ENCODE peak calls at places on chromosomes 1 and 21, in eight cellular contexts. G is amniotic stem cell; S is dermis microvascular lymphatic vessel endothelial cell; K is CD8-positive, alpha-beta T cell; X is GM13976; M is activated CD4-positive, alpha-beta memory T cell treated with anti-CD3 and anti-CD28 coated beads for 36 hours; R is iPS-NIHi11; B is lower leg skin. W is an unnamed sample.
A peak's percentile ranks its signal among the peaks of the same experiment; 100 is the strongest.

GRCh38 chr21:29145354-29145782 is 14.9 kb downstream of the MAP3K7CL start:
- DNase-seq in K (no peak), S (peak; percentile 84), X (no peak), M (no peak), G (peak; percentile 87), B (peak; percentile 29), R (no peak), W (no peak)

GRCh38 chr1:115672224-115673009 is 30.6 kb downstream of the VANGL1 start:
- DNase-seq in G (no peak), K (no peak), S (no peak), R (no peak), X (no peak), B (no peak), M (no peak), W (no peak)

GRCh38 chr1:241782396-241782795 is 65.6 kb upstream of the EXO1 start:
- DNase-seq in X (no peak), K (no peak), M (no peak), R (no peak), G (no peak), S (no peak), B (no peak), W (no peak)

GRCh38 chr21:15557925-15558324 is 171.9 kb upstream of the USP25 start:
- DNase-seq in K (no peak), R (no peak), M (no peak), S (no peak), B (no peak), G (no peak), X (no peak), W (no peak)

GRCh38 chr21:36422279-36423098 is 37.3 kb downstream of the CHAF1B start:
- DNase-seq in R (peak; percentile 92), K (no peak), S (peak; percentile 42), X (peak; percentile 84), M (peak; percentile 56), B (no peak), G (peak; percentile 3), W (peak; percentile 47)

GRCh38 chr21:45534591-45535331 is 7.5 kb downstream of the SLC19A1 start:
- DNase-seq in M (no peak), K (peak; percentile 15), G (no peak), R (no peak), B (no peak), S (no peak), X (no peak), W (no peak)

GRCh38 chr1:27522860-27523665 is 33.1 kb upstream of the WASF2 start:
- DNase-seq in G (no peak), R (peak; percentile 60), M (peak; percentile 79), S (no peak), K (peak; percentile 64), X (no peak), B (no peak), W (peak; percentile 28)

GRCh38 chr1:112714313-112715263 is 544 bp downstream of the PPM1J start:
- DNase-seq in S (no peak), G (no peak), R (no peak), B (no peak), K (no peak), M (no peak), X (no peak), W (no peak)

GRCh38 chr1:32249831-32250525 is 1.1 kb upstream of the LCK start:
- DNase-seq in M (peak; percentile 91), S (peak; percentile 91), B (peak; percentile 40), G (no peak), R (peak; percentile 39), X (peak; percentile 88), K (peak; percentile 93), W (no peak)

GRCh38 chr1:8373547-8374270 is 55.8 kb downstream of the SLC45A1 start:
- DNase-seq in G (peak; percentile 69), K (no peak), M (no peak), S (peak; percentile 91), B (peak; percentile 75), R (no peak), X (no peak), W (no peak)

GRCh38 chr1:170010443-170010842 is 64.1 kb downstream of the KIFAP3 start:
- DNase-seq in M (no peak), S (peak; percentile 14), B (peak; percentile 25), R (no peak), X (no peak), K (no peak), G (peak; percentile 84), W (peak; percentile 29)

GRCh38 chr1:212862111-212862690 is 4.1 kb downstream of the FLVCR1 start:
- DNase-seq in M (no peak), G (no peak), S (no peak), B (no peak), X (no peak), R (no peak), K (no peak), W (no peak)

GRCh38 chr1:111272081-111272480 is 18.6 kb upstream of the CHIA start:
- DNase-seq in S (no peak), M (no peak), X (no peak), G (no peak), K (no peak), R (peak; percentile 17), B (no peak), W (no peak)

GRCh38 chr1:60573121-60573520 is 499.6 kb upstream of the C1orf87 start:
- DNase-seq in G (no peak), M (no peak), X (no peak), R (no peak), B (no peak), S (no peak), K (no peak), W (no peak)

GRCh38 chr1:225816643-225817538 is 7.0 kb downstream of the EPHX1 start:
- DNase-seq in R (no peak), B (no peak), G (no peak), X (no peak), M (no peak), K (no peak), S (peak; percentile 83), W (no peak)

GRCh38 chr1:48617227-48617626 is 145.2 kb upstream of the SPATA6 start:
- DNase-seq in B (no peak), X (no peak), S (no peak), G (no peak), R (no peak), K (no peak), M (no peak), W (no peak)

GRCh38 chr1:220922951-220923350 is 43.7 kb downstream of the HLX start:
- DNase-seq in K (no peak), G (no peak), M (no peak), B (no peak), R (no peak), X (no peak), S (no peak), W (no peak)

GRCh38 chr1:247360991-247361721 is 29.5 kb upstream of the ZNF496 start:
- DNase-seq in B (no peak), K (no peak), S (no peak), G (no peak), R (no peak), M (peak; percentile 12), X (no peak), W (no peak)

GRCh38 chr1:180243517-180244221 is 13.6 kb downstream of the LHX4 start:
- DNase-seq in S (no peak), G (no peak), K (no peak), X (no peak), R (no peak), M (no peak), B (no peak), W (no peak)

GRCh38 chr1:2257245-2257627 is 29.1 kb downstream of the SKI start:
- DNase-seq in B (no peak), X (no peak), S (no peak), G (no peak), R (no peak), M (no peak), K (peak; percentile 19), W (no peak)

GRCh38 chr1:19338323-19338762 is 26.2 kb downstream of the SLC66A1 start:
- DNase-seq in B (no peak), S (no peak), M (no peak), K (no peak), G (no peak), R (peak; percentile 62), X (no peak), W (no peak)